ENCODE peak calls at places on chromosomes 16 and 17, in eight cellular contexts. One of them, this sample, is unnamed.

GRCh38 chr16:11949527-11949926 is 7.7 kb upstream of the NPIPB2 start:
- DNase-seq in esophagus squamous epithelium: no peak
- DNase-seq in ovary: no peak
- DNase-seq in GM12891: peak; percentile 53
- DNase-seq in tibial nerve: peak; percentile 11
- DNase-seq in transverse colon: peak; percentile 23
- DNase-seq in A549: peak; percentile 62
- DNase-seq in endothelial cell of umbilical vein: peak; percentile 21
- DNase-seq in this sample: peak; percentile 38

GRCh38 chr17:82242977-82243647 is 14.3 kb downstream of the SLC16A3 start:
- DNase-seq in esophagus squamous epithelium: no peak
- DNase-seq in ovary: peak; percentile 94
- DNase-seq in GM12891: no peak
- DNase-seq in tibial nerve: peak; percentile 83
- DNase-seq in transverse colon: peak; percentile 65
- DNase-seq in A549: peak; percentile 53
- DNase-seq in endothelial cell of umbilical vein: no peak
- DNase-seq in this sample: no peak

GRCh38 chr16:50697881-50698767 is 4.7 kb downstream of the NOD2 start:
- DNase-seq in esophagus squamous epithelium: no peak
- DNase-seq in ovary: peak; percentile 25
- DNase-seq in GM12891: no peak
- DNase-seq in tibial nerve: no peak
- DNase-seq in transverse colon: peak; percentile 40
- DNase-seq in A549: no peak
- DNase-seq in endothelial cell of umbilical vein: peak; percentile 39
- DNase-seq in this sample: no peak

GRCh38 chr17:39099686-39100293 is 51.6 kb downstream of the PLXDC1 start:
- DNase-seq in esophagus squamous epithelium: no peak
- DNase-seq in ovary: peak; percentile 94
- DNase-seq in GM12891: no peak
- DNase-seq in tibial nerve: peak; percentile 69
- DNase-seq in transverse colon: peak; percentile 26
- DNase-seq in A549: no peak
- DNase-seq in endothelial cell of umbilical vein: no peak
- DNase-seq in this sample: no peak

GRCh38 chr17:63140255-63140654 is 174.2 kb downstream of the TANC2 start:
- DNase-seq in esophagus squamous epithelium: no peak
- DNase-seq in ovary: no peak
- DNase-seq in GM12891: no peak
- DNase-seq in tibial nerve: peak; percentile 27
- DNase-seq in transverse colon: peak; percentile 32
- DNase-seq in A549: no peak
- DNase-seq in endothelial cell of umbilical vein: peak; percentile 8
- DNase-seq in this sample: no peak

GRCh38 chr16:10984509-10984908 is 40.1 kb downstream of the CLEC16A start:
- DNase-seq in esophagus squamous epithelium: no peak
- DNase-seq in ovary: no peak
- DNase-seq in GM12891: no peak
- DNase-seq in tibial nerve: no peak
- DNase-seq in transverse colon: no peak
- DNase-seq in A549: no peak
- DNase-seq in endothelial cell of umbilical vein: no peak
- DNase-seq in this sample: no peak

GRCh38 chr17:74177018-74177450 is 26.4 kb upstream of the RPL38 start:
- DNase-seq in esophagus squamous epithelium: no peak
- DNase-seq in ovary: no peak
- DNase-seq in GM12891: no peak
- DNase-seq in tibial nerve: no peak
- DNase-seq in transverse colon: no peak
- DNase-seq in A549: no peak
- DNase-seq in endothelial cell of umbilical vein: no peak
- DNase-seq in this sample: peak; percentile 61

GRCh38 chr17:41049110-41049509 is 2.0 kb upstream of the KRTAP2-1 start:
- DNase-seq in esophagus squamous epithelium: no peak
- DNase-seq in ovary: no peak
- DNase-seq in GM12891: no peak
- DNase-seq in tibial nerve: no peak
- DNase-seq in transverse colon: no peak
- DNase-seq in A549: peak; percentile 19
- DNase-seq in endothelial cell of umbilical vein: no peak
- DNase-seq in this sample: peak; percentile 35

GRCh38 chr16:1057252-1057932 is 15.2 kb upstream of the SSTR5 start:
- DNase-seq in esophagus squamous epithelium: no peak
- DNase-seq in ovary: no peak
- DNase-seq in GM12891: peak; percentile 61
- DNase-seq in tibial nerve: no peak
- DNase-seq in transverse colon: peak; percentile 47
- DNase-seq in A549: no peak
- DNase-seq in endothelial cell of umbilical vein: peak; percentile 16
- DNase-seq in this sample: no peak

GRCh38 chr17:73598131-73598680 is 46.0 kb downstream of the SDK2 start:
- DNase-seq in esophagus squamous epithelium: no peak
- DNase-seq in ovary: no peak
- DNase-seq in GM12891: no peak
- DNase-seq in tibial nerve: no peak
- DNase-seq in transverse colon: no peak
- DNase-seq in A549: no peak
- DNase-seq in endothelial cell of umbilical vein: no peak
- DNase-seq in this sample: no peak

GRCh38 chr17:81656118-81656743 is at the start of gene PDE6G:
- DNase-seq in esophagus squamous epithelium: no peak
- DNase-seq in ovary: no peak
- DNase-seq in GM12891: no peak
- DNase-seq in tibial nerve: no peak
- DNase-seq in transverse colon: no peak
- DNase-seq in A549: no peak
- DNase-seq in endothelial cell of umbilical vein: no peak
- DNase-seq in this sample: no peak

GRCh38 chr17:47267354-47267828 is 13.8 kb downstream of the ITGB3 start:
- DNase-seq in esophagus squamous epithelium: no peak
- DNase-seq in ovary: no peak
- DNase-seq in GM12891: no peak
- DNase-seq in tibial nerve: no peak
- DNase-seq in transverse colon: no peak
- DNase-seq in A549: peak; percentile 20
- DNase-seq in endothelial cell of umbilical vein: no peak
- DNase-seq in this sample: peak; percentile 71

GRCh38 chr16:52456368-52456767 is 90.6 kb downstream of the TOX3 start:
- DNase-seq in esophagus squamous epithelium: no peak
- DNase-seq in ovary: no peak
- DNase-seq in GM12891: no peak
- DNase-seq in tibial nerve: no peak
- DNase-seq in transverse colon: no peak
- DNase-seq in A549: no peak
- DNase-seq in endothelial cell of umbilical vein: no peak
- DNase-seq in this sample: no peak

GRCh38 chr16:54007504-54007903 is 279.1 kb downstream of the IRX3 start:
- DNase-seq in esophagus squamous epithelium: no peak
- DNase-seq in ovary: no peak
- DNase-seq in GM12891: no peak
- DNase-seq in tibial nerve: no peak
- DNase-seq in transverse colon: no peak
- DNase-seq in A549: no peak
- DNase-seq in endothelial cell of umbilical vein: no peak
- DNase-seq in this sample: no peak

GRCh38 chr16:10121496-10121895 is 60.7 kb downstream of the GRIN2A start:
- DNase-seq in esophagus squamous epithelium: no peak
- DNase-seq in ovary: no peak
- DNase-seq in GM12891: no peak
- DNase-seq in tibial nerve: no peak
- DNase-seq in transverse colon: no peak
- DNase-seq in A549: no peak
- DNase-seq in endothelial cell of umbilical vein: no peak
- DNase-seq in this sample: no peak

GRCh38 chr16:54974391-54974790 is 43.7 kb downstream of the IRX5 start:
- DNase-seq in esophagus squamous epithelium: no peak
- DNase-seq in ovary: no peak
- DNase-seq in GM12891: no peak
- DNase-seq in tibial nerve: no peak
- DNase-seq in transverse colon: no peak
- DNase-seq in A549: no peak
- DNase-seq in endothelial cell of umbilical vein: no peak
- DNase-seq in this sample: no peak

GRCh38 chr17:40448213-40448638 is 5.0 kb downstream of the IGFBP4 start:
- DNase-seq in esophagus squamous epithelium: no peak
- DNase-seq in ovary: no peak
- DNase-seq in GM12891: no peak
- DNase-seq in tibial nerve: peak; percentile 43
- DNase-seq in transverse colon: peak; percentile 54
- DNase-seq in A549: no peak
- DNase-seq in endothelial cell of umbilical vein: peak; percentile 48
- DNase-seq in this sample: no peak

GRCh38 chr17:50332196-50332595 is 13.7 kb upstream of the XYLT2 start:
- DNase-seq in esophagus squamous epithelium: no peak
- DNase-seq in ovary: no peak
- DNase-seq in GM12891: no peak
- DNase-seq in tibial nerve: no peak
- DNase-seq in transverse colon: no peak
- DNase-seq in A549: no peak
- DNase-seq in endothelial cell of umbilical vein: no peak
- DNase-seq in this sample: no peak
- TF ChIP-seq POLR2A in esophagus squamous epithelium: no peak
- TF ChIP-seq POLR2A in ovary: no peak
- TF ChIP-seq POLR2A in GM12891: no peak
- TF ChIP-seq POLR2A in tibial nerve: no peak
- TF ChIP-seq POLR2A in transverse colon: no peak
- TF ChIP-seq POLR2A in A549: no peak
- TF ChIP-seq POLR2A in endothelial cell of umbilical vein: no peak
- TF ChIP-seq POLR2A in this sample: no peak

GRCh38 chr17:80103061-80103481 is 1.7 kb downstream of the GAA start:
- DNase-seq in esophagus squamous epithelium: no peak
- DNase-seq in ovary: no peak
- DNase-seq in GM12891: no peak
- DNase-seq in tibial nerve: no peak
- DNase-seq in transverse colon: no peak
- DNase-seq in A549: no peak
- DNase-seq in endothelial cell of umbilical vein: no peak
- DNase-seq in this sample: no peak

GRCh38 chr17:80099291-80100034 is 1.9 kb upstream of the GAA start:
- DNase-seq in esophagus squamous epithelium: no peak
- DNase-seq in ovary: no peak
- DNase-seq in GM12891: no peak
- DNase-seq in tibial nerve: no peak
- DNase-seq in transverse colon: no peak
- DNase-seq in A549: no peak
- DNase-seq in endothelial cell of umbilical vein: no peak
- DNase-seq in this sample: no peak

GRCh38 chr17:80100035-80100323 is 1.4 kb upstream of the GAA start:
- DNase-seq in esophagus squamous epithelium: no peak
- DNase-seq in ovary: no peak
- DNase-seq in GM12891: no peak
- DNase-seq in tibial nerve: no peak
- DNase-seq in transverse colon: no peak
- DNase-seq in A549: no peak
- DNase-seq in endothelial cell of umbilical vein: no peak
- DNase-seq in this sample: no peak

GRCh38 chr17:80101946-80102706 is 745 bp downstream of the GAA start:
- DNase-seq in esophagus squamous epithelium: no peak
- DNase-seq in ovary: no peak
- DNase-seq in GM12891: no peak
- DNase-seq in tibial nerve: peak; percentile 15
- DNase-seq in transverse colon: no peak
- DNase-seq in A549: no peak
- DNase-seq in endothelial cell of umbilical vein: peak; percentile 35
- DNase-seq in this sample: no peak

GRCh38 chr17:80101160-80101945 is at the start of gene GAA:
- DNase-seq in esophagus squamous epithelium: no peak
- DNase-seq in ovary: peak; percentile 85
- DNase-seq in GM12891: peak; percentile 100
- DNase-seq in tibial nerve: peak; percentile 70
- DNase-seq in transverse colon: peak; percentile 88
- DNase-seq in A549: peak; percentile 84
- DNase-seq in endothelial cell of umbilical vein: peak; percentile 83
- DNase-seq in this sample: peak; percentile 91
- TF ChIP-seq POLR2A in esophagus squamous epithelium: no peak
- TF ChIP-seq POLR2A in ovary: peak; percentile 65
- TF ChIP-seq POLR2A in GM12891: no peak
- TF ChIP-seq POLR2A in tibial nerve: peak; percentile 80
- TF ChIP-seq POLR2A in transverse colon: no peak
- TF ChIP-seq POLR2A in A549: peak; percentile 93
- TF ChIP-seq POLR2A in endothelial cell of umbilical vein: peak; percentile 82
- TF ChIP-seq POLR2A in this sample: peak; percentile 73

GRCh38 chr16:19182487-19182886 is 14.4 kb downstream of the SYT17 start:
- DNase-seq in esophagus squamous epithelium: no peak
- DNase-seq in ovary: no peak
- DNase-seq in GM12891: no peak
- DNase-seq in tibial nerve: no peak
- DNase-seq in transverse colon: no peak
- DNase-seq in A549: no peak
- DNase-seq in endothelial cell of umbilical vein: no peak
- DNase-seq in this sample: no peak

GRCh38 chr16:19184823-19185509 is 16.9 kb downstream of the SYT17 start:
- DNase-seq in esophagus squamous epithelium: no peak
- DNase-seq in ovary: no peak
- DNase-seq in GM12891: no peak
- DNase-seq in tibial nerve: no peak
- DNase-seq in transverse colon: no peak
- DNase-seq in A549: no peak
- DNase-seq in endothelial cell of umbilical vein: peak; percentile 17
- DNase-seq in this sample: no peak

GRCh38 chr16:19185510-19185851 is 17.4 kb downstream of the SYT17 start:
- DNase-seq in esophagus squamous epithelium: no peak
- DNase-seq in ovary: no peak
- DNase-seq in GM12891: no peak
- DNase-seq in tibial nerve: no peak
- DNase-seq in transverse colon: no peak
- DNase-seq in A549: no peak
- DNase-seq in endothelial cell of umbilical vein: no peak
- DNase-seq in this sample: no peak

GRCh38 chr16:19180741-19181140 is 12.7 kb downstream of the SYT17 start:
- DNase-seq in esophagus squamous epithelium: no peak
- DNase-seq in ovary: no peak
- DNase-seq in GM12891: no peak
- DNase-seq in tibial nerve: no peak
- DNase-seq in transverse colon: no peak
- DNase-seq in A549: no peak
- DNase-seq in endothelial cell of umbilical vein: no peak
- DNase-seq in this sample: no peak

DNA sequence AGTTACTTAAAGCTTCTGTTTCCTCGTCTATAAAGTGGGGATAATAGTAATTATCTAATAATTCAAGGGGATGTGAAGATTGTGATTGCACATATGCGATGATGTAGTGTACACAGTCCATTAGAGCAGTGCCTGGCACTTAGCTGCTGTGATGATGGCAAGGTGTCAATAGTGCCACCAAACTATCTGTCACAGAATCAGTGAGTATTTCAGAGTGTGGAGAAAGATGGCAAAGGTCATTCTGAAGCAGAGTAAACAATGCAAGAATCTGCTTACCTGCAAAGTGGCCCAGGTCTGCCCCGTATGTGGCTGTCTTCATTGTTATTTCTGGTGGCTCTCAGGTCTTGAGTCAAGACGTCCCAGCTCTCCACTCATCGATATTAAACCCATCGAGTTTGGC is 15.1 kb downstream of the SYT17 start:
- DNase-seq in esophagus squamous epithelium: no peak
- DNase-seq in ovary: no peak
- DNase-seq in GM12891: no peak
- DNase-seq in tibial nerve: no peak
- DNase-seq in transverse colon: no peak
- DNase-seq in A549: no peak
- DNase-seq in endothelial cell of umbilical vein: no peak
- DNase-seq in this sample: no peak
- TF ChIP-seq POLR2A in esophagus squamous epithelium: no peak
- TF ChIP-seq POLR2A in ovary: no peak
- TF ChIP-seq POLR2A in GM12891: no peak
- TF ChIP-seq POLR2A in tibial nerve: no peak
- TF ChIP-seq POLR2A in transverse colon: no peak
- TF ChIP-seq POLR2A in A549: no peak
- TF ChIP-seq POLR2A in endothelial cell of umbilical vein: no peak
- TF ChIP-seq POLR2A in this sample: no peak

GRCh38 chr16:67892899-67893790 is at the start of gene PSKH1:
- DNase-seq in esophagus squamous epithelium: peak; percentile 80
- DNase-seq in ovary: peak; percentile 96
- DNase-seq in GM12891: peak; percentile 99
- DNase-seq in tibial nerve: peak; percentile 95
- DNase-seq in transverse colon: peak; percentile 98
- DNase-seq in A549: peak; percentile 95
- DNase-seq in endothelial cell of umbilical vein: peak; percentile 97
- DNase-seq in this sample: peak; percentile 96
- TF ChIP-seq POLR2A in esophagus squamous epithelium: no peak
- TF ChIP-seq POLR2A in ovary: peak; percentile 83
- TF ChIP-seq POLR2A in GM12891: peak; percentile 39
- TF ChIP-seq POLR2A in tibial nerve: peak; percentile 92
- TF ChIP-seq POLR2A in transverse colon: no peak
- TF ChIP-seq POLR2A in A549: peak; percentile 44
- TF ChIP-seq POLR2A in endothelial cell of umbilical vein: peak; percentile 59
- TF ChIP-seq POLR2A in this sample: peak; percentile 30

This sample was measured in H54.